ENCODE peak calls at places on chromosome 12, in five cellular contexts. G, S, V, I and K are unnamed samples.

GRCh38 chr12:66674495-66675122 is 4.3 kb downstream of the GRIP1 start:
- DNase-seq in V (no peak), G (no peak), S (no peak), I (no peak), K (no peak)

GRCh38 chr12:113259499-113259953 is 38.3 kb downstream of the TPCN1 start:
- DNase-seq in I (no peak), G (no peak), S (no peak), V (no peak), K (no peak)

GRCh38 chr12:114168061-114168460 is 201.9 kb upstream of the RBM19 start:
- DNase-seq in S (no peak), G (no peak), I (no peak), V (no peak), K (no peak)

GRCh38 chr12:120364487-120364886 is 4.5 kb downstream of the MSI1 start:
- DNase-seq in S (no peak), V (no peak), G (no peak), I (no peak), K (no peak)

GRCh38 chr12:99746538-99746937 is 99.0 kb downstream of the GARIN6 start:
- DNase-seq in I (no peak), G (no peak), V (no peak), S (no peak), K (no peak)

GRCh38 chr12:81170072-81170471 is 92.2 kb downstream of the ACSS3 start:
- DNase-seq in S (no peak), G (no peak), I (no peak), V (no peak), K (no peak)

GRCh38 chr12:12560587-12561304 is 1.9 kb downstream of the DUSP16 start:
- DNase-seq in I (peak; percentile 87), G (peak; percentile 77), V (peak; percentile 55), S (peak; percentile 50), K (peak; percentile 43)

GRCh38 chr12:54368709-54369596 is 4.7 kb upstream of the GPR84 start:
- DNase-seq in G (peak; percentile 65), V (peak; percentile 95), S (peak; percentile 92), I (peak; percentile 49), K (peak; percentile 79)

GRCh38 chr12:117963836-117964235 is 5.0 kb downstream of the KSR2 start:
- DNase-seq in V (no peak), S (no peak), I (no peak), G (no peak), K (no peak)

GRCh38 chr12:90974286-90974685 is 19.3 kb upstream of the CCER1 start:
- DNase-seq in V (no peak), S (no peak), I (no peak), G (no peak), K (no peak)

GRCh38 chr12:32261638-32262037 is 137.7 kb upstream of the FGD4 start:
- DNase-seq in G (no peak), S (no peak), V (no peak), I (no peak), K (no peak)

GRCh38 chr12:43294881-43295280 is 257.1 kb downstream of the ADAMTS20 start:
- DNase-seq in S (no peak), V (no peak), I (no peak), G (no peak), K (no peak)

GRCh38 chr12:14373202-14373601 is 7.7 kb downstream of the ATF7IP start:
- DNase-seq in G (no peak), I (no peak), S (no peak), V (no peak), K (no peak)

GRCh38 chr12:3247077-3247476 is 169.9 kb downstream of the TSPAN9 start:
- DNase-seq in I (no peak), S (no peak), V (no peak), G (no peak), K (no peak)

GRCh38 chr12:54360717-54361456 is 3.4 kb downstream of the GPR84 start:
- DNase-seq in V (peak; percentile 80), S (peak; percentile 51), G (no peak), I (peak; percentile 40), K (peak; percentile 38)

GRCh38 chr12:123916729-123917128 is 55.9 kb downstream of the CCDC92 start:
- DNase-seq in I (no peak), G (no peak), V (peak; percentile 77), S (peak; percentile 70), K (no peak)

GRCh38 chr12:127223011-127223410 is 1044.0 kb upstream of the TMEM132C start:
- DNase-seq in V (no peak), G (no peak), S (no peak), I (no peak), K (no peak)

GRCh38 chr12:72346331-72346944 is 74.3 kb downstream of the TRHDE start:
- DNase-seq in V (peak; percentile 48), G (no peak), I (peak; percentile 58), S (no peak), K (no peak)

GRCh38 chr12:93857279-93857894 is 180.2 kb downstream of the CRADD start:
- DNase-seq in S (no peak), V (no peak), I (no peak), G (no peak), K (no peak)